ENCODE peak calls at places on chromosomes 12 and 14, in nine cellular contexts. D is dermis blood vessel endothelial cell; B is stimulated activated CD4-positive, alpha-beta T cell treated with anti-CD3 and anti-CD28 coated beads, Interleukin-2, amount 100 ng/mL, for 4 hours; S is fibroblast of the conjunctiva; W is lung; Q is head of caudate nucleus; H is IMR-90; G is NCI-H2171 treated with DMSO at 0.1 percent for 48 hours; P is amniotic stem cell. L is an unnamed sample.

GRCh38 chr12:13981296-13981962 is at the start of gene GRIN2B:
- DNase-seq in S (no peak), W (no peak), G (no peak), D (no peak), B (no peak), P (no peak), Q (peak), H (no peak), L (no peak)

GRCh38 chr12:26878661-26879119 is 45.7 kb upstream of the ITPR2 start:
- DNase-seq in D (peak), H (no peak), G (peak), P (no peak), Q (peak), S (peak), W (peak), B (no peak), L (peak)

GRCh38 chr14:67728258-67728657 is 26.6 kb downstream of the RDH12 start:
- DNase-seq in B (no peak), G (no peak), S (no peak), D (no peak), W (no peak), Q (no peak), P (no peak), H (no peak), L (no peak)

GRCh38 chr14:101276309-101277091 is 284.8 kb upstream of the DIO3 start:
- DNase-seq in H (no peak), G (no peak), D (no peak), S (no peak), B (no peak), Q (no peak), P (no peak), W (no peak), L (no peak)

GRCh38 chr12:46358791-46359666 is 13.5 kb downstream of the SLC38A2 start:
- DNase-seq in D (no peak), Q (no peak), G (no peak), P (no peak), B (no peak), W (no peak), H (no peak), S (no peak), L (no peak)

GRCh38 chr12:75889214-75889613 is 142.4 kb downstream of the PHLDA1 start:
- DNase-seq in P (no peak), Q (peak), H (no peak), W (no peak), D (no peak), G (no peak), B (no peak), S (no peak), L (no peak)

GRCh38 chr14:93956514-93957332 is 19.6 kb downstream of the ASB2 start:
- DNase-seq in S (no peak), P (no peak), G (no peak), B (no peak), Q (no peak), W (no peak), D (no peak), H (no peak), L (peak)

GRCh38 chr14:97625512-97625911 is 828.3 kb downstream of the VRK1 start:
- DNase-seq in G (peak), Q (no peak), W (no peak), B (no peak), H (no peak), P (no peak), D (no peak), S (no peak), L (no peak)

GRCh38 chr12:96710127-96710745 is 196.8 kb upstream of the NEDD1 start:
- DNase-seq in Q (no peak), D (no peak), H (no peak), P (no peak), W (no peak), B (no peak), S (no peak), G (no peak), L (no peak)

GRCh38 chr14:33990790-33991189 is 39.9 kb upstream of the EGLN3 start:
- DNase-seq in P (no peak), S (no peak), D (no peak), H (no peak), B (no peak), Q (no peak), W (no peak), G (no peak), L (no peak)

GRCh38 chr12:118183155-118183554 is 47.2 kb downstream of the PEBP1 start:
- DNase-seq in G (no peak), S (no peak), W (no peak), P (no peak), Q (no peak), D (no peak), B (no peak), H (no peak), L (no peak)

GRCh38 chr12:105107497-105108371 is at the start of gene WASHC4:
- DNase-seq in H (peak), D (peak), W (peak), Q (peak), P (peak), G (peak), S (peak), B (peak), L (peak)

GRCh38 chr12:30823140-30823669 is 68.5 kb upstream of the CAPRIN2 start:
- DNase-seq in S (no peak), G (no peak), H (no peak), P (no peak), W (peak), D (peak), Q (peak), B (no peak), L (no peak)

GRCh38 chr14:79783061-79783460 is 428.2 kb downstream of the DIO2 start:
- DNase-seq in G (no peak), W (no peak), P (no peak), Q (no peak), B (no peak), H (no peak), D (no peak), S (no peak), L (no peak)

GRCh38 chr12:88185988-88186387 is 43.9 kb downstream of the TMTC3 start:
- DNase-seq in D (peak), P (no peak), S (peak), W (no peak), G (no peak), H (peak), B (no peak), Q (no peak), L (no peak)

GRCh38 chr12:47843226-47843980 is 23.7 kb upstream of the HDAC7 start:
- DNase-seq in D (no peak), P (no peak), W (no peak), S (no peak), B (no peak), Q (no peak), H (no peak), G (peak), L (no peak)

GRCh38 chr12:8947737-8948136 is 1.7 kb downstream of the M6PR start:
- DNase-seq in D (no peak), G (no peak), P (no peak), B (no peak), H (no peak), S (no peak), W (no peak), Q (no peak), L (peak)

GRCh38 chr12:53623526-53623925 is 2.7 kb downstream of the ATF7 start:
- DNase-seq in P (no peak), W (no peak), H (peak), Q (no peak), G (no peak), D (peak), S (peak), B (no peak), L (no peak)

GRCh38 chr12:127416796-127417195 is 850.2 kb upstream of the TMEM132C start:
- DNase-seq in W (no peak), G (no peak), H (peak), S (no peak), P (no peak), B (no peak), Q (no peak), D (no peak), L (no peak)

GRCh38 chr14:55556929-55557623 is 22.9 kb upstream of the KTN1 start:
- DNase-seq in S (peak), P (peak), H (peak), B (no peak), D (peak), Q (peak), W (peak), G (peak), L (no peak)

GRCh38 chr12:24231298-24231697 is 281.8 kb upstream of the SOX5 start:
- DNase-seq in H (no peak), D (no peak), P (no peak), B (no peak), W (no peak), Q (no peak), G (no peak), S (no peak), L (no peak)

GRCh38 chr12:32365473-32366064 is 33.8 kb upstream of the FGD4 start:
- DNase-seq in Q (peak), S (peak), P (peak), H (peak), D (peak), W (peak), G (peak), B (peak), L (peak)

GRCh38 chr12:25997401-25997973 is 39.0 kb downstream of the RASSF8 start:
- DNase-seq in H (peak), B (no peak), W (no peak), G (no peak), Q (no peak), D (peak), P (peak), S (peak), L (no peak)

GRCh38 chr12:95218164-95218851 is 701 bp downstream of the VEZT start:
- DNase-seq in S (no peak), D (peak), Q (peak), P (peak), W (no peak), B (no peak), G (peak), H (peak), L (peak)

GRCh38 chr14:31441273-31442110 is 15.8 kb downstream of the DTD2 start:
- DNase-seq in S (peak), B (no peak), H (peak), W (no peak), P (no peak), D (no peak), G (no peak), Q (no peak), L (no peak)

GRCh38 chr14:92453691-92454090 is 59.9 kb upstream of the RIN3 start:
- DNase-seq in S (no peak), D (no peak), G (no peak), W (no peak), P (no peak), H (no peak), B (no peak), Q (no peak), L (no peak)

GRCh38 chr12:6067152-6067916 is 57.1 kb downstream of the VWF start:
- DNase-seq in S (no peak), P (no peak), Q (no peak), G (no peak), D (peak), B (no peak), W (no peak), H (peak), L (no peak)

GRCh38 chr12:92065018-92065499 is 80.6 kb downstream of the BTG1 start:
- DNase-seq in B (peak), G (peak), W (peak), D (peak), P (no peak), H (peak), S (no peak), Q (peak), L (peak)

GRCh38 chr12:31896514-31897039 is 62.6 kb upstream of the RESF1 start:
- DNase-seq in Q (no peak), W (peak), H (peak), G (no peak), P (no peak), S (no peak), B (peak), D (peak), L (peak)

GRCh38 chr12:131860472-131861260 is 32.5 kb downstream of the MMP17 start:
- DNase-seq in Q (no peak), S (peak), H (peak), P (no peak), B (no peak), W (peak), D (peak), G (peak), L (no peak)

GRCh38 chr12:54135621-54136027 is 53.2 kb downstream of the SMUG1 start:
- DNase-seq in D (no peak), H (no peak), W (no peak), S (no peak), Q (no peak), B (no peak), G (no peak), P (no peak), L (no peak)

GRCh38 chr12:55188974-55189556 is 31.8 kb upstream of the OR10A7 start:
- DNase-seq in B (peak), Q (peak), W (peak), P (peak), S (peak), D (peak), G (peak), H (peak), L (peak)

GRCh38 chr14:76574416-76574815 is 186.9 kb upstream of the VASH1 start:
- DNase-seq in S (no peak), P (no peak), W (no peak), Q (no peak), H (no peak), G (peak), D (no peak), B (no peak), L (no peak)

GRCh38 chr12:104615048-104615561 is 158.4 kb downstream of the CHST11 start:
- DNase-seq in G (no peak), H (no peak), D (no peak), S (no peak), W (no peak), P (no peak), B (no peak), Q (no peak), L (no peak)

GRCh38 chr14:33800735-33801163 is 150.1 kb downstream of the EGLN3 start:
- DNase-seq in G (no peak), B (no peak), Q (no peak), S (no peak), P (no peak), W (no peak), H (no peak), D (no peak), L (no peak)

GRCh38 chr12:79844693-79845092 is 90.2 kb downstream of the PPP1R12A start:
- DNase-seq in P (peak), D (peak), Q (no peak), S (no peak), H (peak), G (no peak), B (no peak), W (no peak), L (no peak)

L was measured in OCI-LY7.